ENCODE peak calls at places on chromosomes 5 and 9, in ten cellular contexts. S is HCT116; Y is SK-N-DZ; D is CD8-positive, alpha-beta T cell; M is activated CD8-positive, alpha-beta memory T cell treated with anti-CD3 and anti-CD28 coated beads for 48 hours; N is AML-193; E is COR-L47; J is mesothelial cell of epicardium; I is NCI-H460; R is Ammon's horn. V is an unnamed sample.

GRCh38 chr9:117665601-117666377 is 38.4 kb upstream of the TLR4 start:
- DNase-seq in Y (no peak), R (no peak), S (no peak), I (no peak), M (no peak), D (no peak), E (no peak), J (no peak), N (no peak), V (no peak)

GRCh38 chr5:173454381-173454763 is 126.2 kb upstream of the STC2 start:
- DNase-seq in R (no peak), J (no peak), D (no peak), E (no peak), N (no peak), M (no peak), I (peak; percentile 92), S (no peak), Y (no peak), V (no peak)

GRCh38 chr5:38413696-38414095 is 142.8 kb downstream of the LIFR start:
- DNase-seq in Y (no peak), S (no peak), N (no peak), J (no peak), M (no peak), R (no peak), D (no peak), I (no peak), E (no peak), V (no peak)

GRCh38 chr5:95760291-95761191 is 29.4 kb downstream of the RHOBTB3 start:
- DNase-seq in Y (no peak), E (no peak), N (peak; percentile 57), M (no peak), J (no peak), S (no peak), R (no peak), D (no peak), I (peak; percentile 98), V (no peak)

GRCh38 chr5:147170603-147171002 is 64.2 kb upstream of the STK32A start:
- DNase-seq in J (no peak), Y (no peak), M (no peak), S (no peak), N (no peak), R (no peak), I (no peak), E (no peak), D (no peak), V (no peak)

GRCh38 chr5:56055859-56056258 is 61.1 kb upstream of the IL6ST start:
- DNase-seq in Y (no peak), S (no peak), I (no peak), D (no peak), J (no peak), E (no peak), M (no peak), R (no peak), N (no peak), V (no peak)

GRCh38 chr9:89312154-89312616 is 1.2 kb downstream of the CKS2 start:
- DNase-seq in S (no peak), Y (peak; percentile 9), I (no peak), D (no peak), J (no peak), N (peak; percentile 35), E (no peak), M (no peak), R (no peak), V (no peak)

GRCh38 chr5:76380346-76381074 is 22.6 kb upstream of the IQGAP2 start:
- DNase-seq in S (no peak), R (no peak), M (no peak), J (no peak), I (no peak), N (no peak), E (no peak), D (no peak), Y (no peak), V (no peak)

GRCh38 chr9:13380903-13381302 is 101.4 kb upstream of the MPDZ start:
- DNase-seq in N (no peak), R (no peak), Y (no peak), D (no peak), E (no peak), S (no peak), M (no peak), J (no peak), I (no peak), V (no peak)

GRCh38 chr9:6845881-6846280 is 88.1 kb downstream of the KDM4C start:
- DNase-seq in D (no peak), J (no peak), M (no peak), Y (peak; percentile 8), S (peak; percentile 7), E (no peak), I (no peak), N (no peak), R (peak; percentile 17), V (no peak)

GRCh38 chr5:128403350-128403749 is 134.7 kb downstream of the FBN2 start:
- DNase-seq in D (no peak), J (no peak), R (no peak), N (no peak), I (no peak), Y (no peak), M (no peak), E (peak; percentile 55), S (no peak), V (no peak)

GRCh38 chr5:112579771-112580170 is 157.9 kb upstream of the APC start:
- DNase-seq in N (no peak), M (no peak), J (no peak), E (no peak), Y (no peak), R (no peak), D (no peak), S (no peak), I (no peak), V (no peak)

GRCh38 chr5:161378701-161379100 is 167.8 kb downstream of the GABRB2 start:
- DNase-seq in M (no peak), I (no peak), E (no peak), Y (no peak), N (no peak), S (no peak), D (no peak), J (no peak), R (no peak), V (peak; percentile 3)

GRCh38 chr9:105693435-105694275 is 686 bp upstream of the TMEM38B start:
- DNase-seq in M (no peak), N (peak; percentile 32), J (no peak), I (no peak), D (no peak), E (no peak), R (peak; percentile 23), S (no peak), Y (no peak), V (no peak)

GRCh38 chr5:145237843-145238242 is 597.3 kb downstream of the PRELID2 start:
- DNase-seq in N (peak; percentile 49), M (no peak), E (peak; percentile 67), D (no peak), J (no peak), Y (peak; percentile 64), S (peak; percentile 69), I (peak; percentile 72), R (peak; percentile 13), V (peak; percentile 78)

GRCh38 chr5:76942581-76942980 is 10.3 kb upstream of the CRHBP start:
- DNase-seq in E (no peak), S (no peak), J (no peak), D (no peak), R (peak; percentile 12), Y (no peak), N (no peak), I (no peak), M (no peak), V (no peak)

GRCh38 chr9:72858089-72858912 is 94.6 kb downstream of the ALDH1A1 start:
- DNase-seq in D (no peak), S (no peak), E (no peak), I (peak; percentile 74), R (no peak), Y (no peak), N (no peak), J (no peak), M (no peak), V (no peak)

GRCh38 chr5:126855266-126855665 is 78.3 kb downstream of the LMNB1 start:
- DNase-seq in D (no peak), N (no peak), I (no peak), E (no peak), S (no peak), M (no peak), Y (no peak), J (no peak), R (no peak), V (no peak)

GRCh38 chr9:72150172-72150571 is 932 bp downstream of the GDA start:
- DNase-seq in D (no peak), M (no peak), S (no peak), Y (no peak), E (no peak), J (no peak), N (no peak), I (no peak), R (no peak), V (no peak)

GRCh38 chr5:150946351-150946905 is 41.6 kb upstream of the ZNF300 start:
- DNase-seq in M (no peak), I (no peak), J (no peak), S (no peak), Y (peak; percentile 94), D (no peak), N (no peak), R (peak; percentile 86), E (no peak), V (no peak)

GRCh38 chr9:117678882-117679281 is 25.3 kb upstream of the TLR4 start:
- DNase-seq in D (no peak), S (no peak), Y (no peak), R (no peak), M (no peak), N (no peak), E (no peak), I (no peak), J (no peak), V (no peak)

GRCh38 chr9:113978954-113979712 is 99.0 kb downstream of the AMBP start:
- DNase-seq in R (no peak), J (no peak), E (no peak), N (no peak), I (no peak), Y (peak; percentile 68), M (no peak), D (no peak), S (no peak), V (no peak)

GRCh38 chr5:6633469-6634326 is 458 bp downstream of the SRD5A1 start:
- DNase-seq in M (no peak), S (no peak), D (no peak), R (no peak), Y (peak; percentile 34), J (no peak), E (peak; percentile 37), N (no peak), I (no peak), V (peak; percentile 67)

GRCh38 chr9:115146581-115147021 is 28.6 kb upstream of the TNC start:
- DNase-seq in S (no peak), M (no peak), D (no peak), R (no peak), N (no peak), E (no peak), I (no peak), Y (no peak), J (no peak), V (no peak)

GRCh38 chr5:1150866-1151265 is 39.0 kb upstream of the SLC12A7 start:
- DNase-seq in N (no peak), I (no peak), J (no peak), Y (no peak), S (no peak), E (no peak), M (no peak), R (no peak), D (no peak), V (no peak)

GRCh38 chr5:142501890-142502289 is 177.1 kb upstream of the SPRY4 start:
- DNase-seq in I (no peak), S (no peak), J (no peak), M (no peak), E (no peak), Y (no peak), D (no peak), N (no peak), R (no peak), V (no peak)

GRCh38 chr5:1366514-1366913 is 21.6 kb upstream of the CLPTM1L start:
- DNase-seq in R (no peak), J (no peak), Y (no peak), I (no peak), E (no peak), N (no peak), D (no peak), S (no peak), M (no peak), V (no peak)

GRCh38 chr9:101727621-101728524 is 10.6 kb downstream of the GRIN3A start:
- DNase-seq in J (no peak), S (no peak), R (peak; percentile 50), D (no peak), Y (peak; percentile 20), I (peak; percentile 24), E (peak; percentile 43), N (peak; percentile 41), M (no peak), V (peak; percentile 42)

V was measured in NCI-H345.